ENCODE peak calls at places on chromosomes 6 and 20, in eight cellular contexts. One of them, this sample, is unnamed. For H3K4me1, the result is how much of the 10 kb centered on the place peaks cover.

GRCh38 chr20:62201173-62202082 is 18.6 kb downstream of the MTG2 start:
- DNase-seq in IMR-90: no peak
- DNase-seq in transverse colon: no peak
- DNase-seq in adrenal gland: no peak
- DNase-seq in spleen: peak
- DNase-seq in ovary: no peak
- DNase-seq in body of pancreas: no peak
- DNase-seq in GM12878: peak
- DNase-seq in this sample: no peak

GRCh38 chr6:12957321-12958051 is 240.9 kb downstream of the PHACTR1 start:
- DNase-seq in IMR-90: peak
- DNase-seq in transverse colon: peak
- DNase-seq in adrenal gland: peak
- DNase-seq in spleen: peak
- DNase-seq in ovary: peak
- DNase-seq in body of pancreas: peak
- DNase-seq in GM12878: no peak
- DNase-seq in this sample: peak

GRCh38 chr20:10576411-10576810 is 97.4 kb downstream of the JAG1 start:
- DNase-seq in IMR-90: no peak
- DNase-seq in transverse colon: no peak
- DNase-seq in adrenal gland: no peak
- DNase-seq in spleen: no peak
- DNase-seq in ovary: no peak
- DNase-seq in body of pancreas: no peak
- DNase-seq in GM12878: no peak
- DNase-seq in this sample: no peak

GRCh38 chr6:13760307-13760706 is 48.7 kb upstream of the RANBP9 start:
- DNase-seq in IMR-90: no peak
- DNase-seq in transverse colon: no peak
- DNase-seq in adrenal gland: no peak
- DNase-seq in spleen: no peak
- DNase-seq in ovary: no peak
- DNase-seq in body of pancreas: no peak
- DNase-seq in GM12878: no peak
- DNase-seq in this sample: no peak

GRCh38 chr6:128725271-128726233 is 157.4 kb upstream of the LAMA2 start:
- DNase-seq in IMR-90: peak
- DNase-seq in transverse colon: peak
- DNase-seq in adrenal gland: no peak
- DNase-seq in spleen: no peak
- DNase-seq in ovary: no peak
- DNase-seq in body of pancreas: peak
- DNase-seq in GM12878: no peak
- DNase-seq in this sample: no peak

GRCh38 chr6:19180348-19181073 is 656.7 kb upstream of the ID4 start:
- DNase-seq in IMR-90: no peak
- DNase-seq in transverse colon: peak
- DNase-seq in adrenal gland: peak
- DNase-seq in spleen: no peak
- DNase-seq in ovary: peak
- DNase-seq in body of pancreas: peak
- DNase-seq in GM12878: no peak
- DNase-seq in this sample: peak

GRCh38 chr6:143579703-143580102 is 68.2 kb upstream of the FUCA2 start:
- DNase-seq in IMR-90: peak
- DNase-seq in transverse colon: no peak
- DNase-seq in adrenal gland: peak
- DNase-seq in spleen: no peak
- DNase-seq in ovary: no peak
- DNase-seq in body of pancreas: no peak
- DNase-seq in GM12878: no peak
- DNase-seq in this sample: peak

GRCh38 chr6:2659882-2660281 is 90.8 kb downstream of the MYLK4 start:
- DNase-seq in IMR-90: peak
- DNase-seq in transverse colon: no peak
- DNase-seq in adrenal gland: no peak
- DNase-seq in spleen: no peak
- DNase-seq in ovary: no peak
- DNase-seq in body of pancreas: no peak
- DNase-seq in GM12878: no peak
- DNase-seq in this sample: no peak

GRCh38 chr6:129542705-129543104 is 167.3 kb downstream of the ARHGAP18 start:
- DNase-seq in IMR-90: no peak
- DNase-seq in transverse colon: no peak
- DNase-seq in adrenal gland: no peak
- DNase-seq in spleen: no peak
- DNase-seq in ovary: no peak
- DNase-seq in body of pancreas: no peak
- DNase-seq in GM12878: no peak
- DNase-seq in this sample: no peak

GRCh38 chr20:51966296-51966971 is 164.1 kb upstream of the SALL4 start:
- DNase-seq in IMR-90: peak
- DNase-seq in transverse colon: peak
- DNase-seq in adrenal gland: peak
- DNase-seq in spleen: no peak
- DNase-seq in ovary: no peak
- DNase-seq in body of pancreas: peak
- DNase-seq in GM12878: no peak
- DNase-seq in this sample: no peak

GRCh38 chr6:160055378-160055777 is 66.2 kb upstream of the SLC22A1 start:
- DNase-seq in IMR-90: no peak
- DNase-seq in transverse colon: no peak
- DNase-seq in adrenal gland: no peak
- DNase-seq in spleen: no peak
- DNase-seq in ovary: no peak
- DNase-seq in body of pancreas: no peak
- DNase-seq in GM12878: no peak
- DNase-seq in this sample: no peak

GRCh38 chr6:22145823-22146379 is 150.9 kb downstream of the PRL start:
- DNase-seq in IMR-90: peak
- DNase-seq in transverse colon: no peak
- DNase-seq in adrenal gland: no peak
- DNase-seq in spleen: no peak
- DNase-seq in ovary: no peak
- DNase-seq in body of pancreas: no peak
- DNase-seq in GM12878: no peak
- DNase-seq in this sample: peak

GRCh38 chr6:83767033-83767432 is 58.1 kb upstream of the SNAP91 start:
- DNase-seq in IMR-90: no peak
- DNase-seq in transverse colon: no peak
- DNase-seq in adrenal gland: no peak
- DNase-seq in spleen: no peak
- DNase-seq in ovary: no peak
- DNase-seq in body of pancreas: no peak
- DNase-seq in GM12878: no peak
- DNase-seq in this sample: no peak

GRCh38 chr6:139407718-139408222 is 33.3 kb upstream of the CITED2 start:
- DNase-seq in IMR-90: peak
- DNase-seq in transverse colon: no peak
- DNase-seq in adrenal gland: no peak
- DNase-seq in spleen: no peak
- DNase-seq in ovary: no peak
- DNase-seq in body of pancreas: no peak
- DNase-seq in GM12878: no peak
- DNase-seq in this sample: no peak

GRCh38 chr20:11076434-11076833 is 402.6 kb upstream of the JAG1 start:
- DNase-seq in IMR-90: no peak
- DNase-seq in transverse colon: no peak
- DNase-seq in adrenal gland: no peak
- DNase-seq in spleen: no peak
- DNase-seq in ovary: no peak
- DNase-seq in body of pancreas: no peak
- DNase-seq in GM12878: no peak
- DNase-seq in this sample: no peak

GRCh38 chr6:3442444-3443220 is 14.2 kb downstream of the SLC22A23 start:
- DNase-seq in IMR-90: peak
- DNase-seq in transverse colon: no peak
- DNase-seq in adrenal gland: no peak
- DNase-seq in spleen: no peak
- DNase-seq in ovary: no peak
- DNase-seq in body of pancreas: no peak
- DNase-seq in GM12878: no peak
- DNase-seq in this sample: no peak

GRCh38 chr6:110731196-110731595 is 84.1 kb downstream of the CDK19 start:
- DNase-seq in IMR-90: no peak
- DNase-seq in transverse colon: no peak
- DNase-seq in adrenal gland: no peak
- DNase-seq in spleen: no peak
- DNase-seq in ovary: no peak
- DNase-seq in body of pancreas: no peak
- DNase-seq in GM12878: no peak
- DNase-seq in this sample: no peak

GRCh38 chr20:22905667-22906066 is 129.4 kb upstream of the SSTR4 start:
- DNase-seq in IMR-90: no peak
- DNase-seq in transverse colon: no peak
- DNase-seq in adrenal gland: no peak
- DNase-seq in spleen: no peak
- DNase-seq in ovary: peak
- DNase-seq in body of pancreas: peak
- DNase-seq in GM12878: no peak
- DNase-seq in this sample: peak

GRCh38 chr20:12394786-12395185 is 477.1 kb downstream of the BTBD3 start:
- DNase-seq in IMR-90: no peak
- DNase-seq in transverse colon: no peak
- DNase-seq in adrenal gland: no peak
- DNase-seq in spleen: no peak
- DNase-seq in ovary: no peak
- DNase-seq in body of pancreas: peak
- DNase-seq in GM12878: no peak
- DNase-seq in this sample: no peak

DNA sequence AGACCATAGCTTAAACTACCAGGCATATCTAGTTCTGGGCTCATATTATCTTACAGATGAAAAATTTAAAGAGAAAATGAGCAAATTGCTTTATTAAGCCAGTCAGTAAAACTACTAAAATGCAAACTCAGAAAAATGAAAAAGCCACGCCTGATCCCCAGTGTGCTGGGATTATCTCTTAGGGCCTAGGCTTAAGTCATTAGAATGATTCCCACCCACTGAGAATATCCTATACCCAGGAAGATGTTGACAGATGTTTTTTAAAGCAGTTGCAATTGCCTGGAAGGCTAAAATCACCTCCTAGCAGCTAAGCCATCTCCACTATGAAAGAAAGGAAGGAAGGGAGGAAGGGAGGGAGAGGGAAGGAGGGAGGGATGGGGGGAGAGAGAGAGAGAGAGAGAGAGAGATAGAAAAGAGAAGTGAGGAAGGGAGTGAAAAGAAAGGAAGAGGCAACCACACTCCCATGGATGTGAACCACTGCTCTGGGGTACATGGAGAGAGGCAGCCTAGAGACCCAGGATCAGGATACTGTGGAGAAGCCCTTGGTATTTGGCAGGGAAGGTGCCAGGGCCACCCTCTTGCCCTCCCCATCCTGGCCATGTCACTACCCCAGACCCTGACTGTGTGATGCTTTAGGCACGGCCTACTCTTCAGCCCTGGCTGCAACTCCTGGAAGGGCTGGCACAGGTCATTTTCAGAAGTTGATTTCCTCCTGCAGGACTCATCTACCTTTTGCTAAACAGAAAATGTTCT is 21.9 kb downstream of the NEDD9 start:
- DNase-seq in IMR-90: no peak
- DNase-seq in transverse colon: no peak
- DNase-seq in adrenal gland: no peak
- DNase-seq in spleen: no peak
- DNase-seq in ovary: no peak
- DNase-seq in body of pancreas: no peak
- DNase-seq in GM12878: no peak
- DNase-seq in this sample: no peak
- H3K4me1 ChIP-seq in IMR-90: under half
- H3K4me1 ChIP-seq in transverse colon: half or more
- H3K4me1 ChIP-seq in adrenal gland: under half
- H3K4me1 ChIP-seq in spleen: under half
- H3K4me1 ChIP-seq in ovary: under half
- H3K4me1 ChIP-seq in body of pancreas: half or more
- H3K4me1 ChIP-seq in GM12878: under half
- H3K4me1 ChIP-seq in this sample: under half

GRCh38 chr20:33653900-33654596 is 8.1 kb upstream of the C20orf144 start:
- DNase-seq in IMR-90: no peak
- DNase-seq in transverse colon: peak
- DNase-seq in adrenal gland: peak
- DNase-seq in spleen: peak
- DNase-seq in ovary: peak
- DNase-seq in body of pancreas: peak
- DNase-seq in GM12878: no peak
- DNase-seq in this sample: peak
- TF ChIP-seq POLR2A in IMR-90: no peak
- TF ChIP-seq POLR2A in transverse colon: no peak
- TF ChIP-seq POLR2A in adrenal gland: no peak
- TF ChIP-seq POLR2A in spleen: no peak
- TF ChIP-seq POLR2A in ovary: no peak
- TF ChIP-seq POLR2A in body of pancreas: peak
- TF ChIP-seq POLR2A in GM12878: no peak
- TF ChIP-seq POLR2A in this sample: no peak

GRCh38 chr6:20589266-20589665 is 55.0 kb downstream of the CDKAL1 start:
- DNase-seq in IMR-90: no peak
- DNase-seq in transverse colon: no peak
- DNase-seq in adrenal gland: no peak
- DNase-seq in spleen: no peak
- DNase-seq in ovary: no peak
- DNase-seq in body of pancreas: peak
- DNase-seq in GM12878: no peak
- DNase-seq in this sample: no peak

GRCh38 chr6:20581070-20581469 is 46.8 kb downstream of the CDKAL1 start:
- DNase-seq in IMR-90: no peak
- DNase-seq in transverse colon: no peak
- DNase-seq in adrenal gland: no peak
- DNase-seq in spleen: no peak
- DNase-seq in ovary: no peak
- DNase-seq in body of pancreas: no peak
- DNase-seq in GM12878: no peak
- DNase-seq in this sample: no peak

GRCh38 chr6:20583447-20583806 is 49.2 kb downstream of the CDKAL1 start:
- DNase-seq in IMR-90: no peak
- DNase-seq in transverse colon: no peak
- DNase-seq in adrenal gland: no peak
- DNase-seq in spleen: no peak
- DNase-seq in ovary: no peak
- DNase-seq in body of pancreas: no peak
- DNase-seq in GM12878: no peak
- DNase-seq in this sample: no peak

GRCh38 chr6:20582586-20583446 is 48.6 kb downstream of the CDKAL1 start:
- DNase-seq in IMR-90: no peak
- DNase-seq in transverse colon: no peak
- DNase-seq in adrenal gland: no peak
- DNase-seq in spleen: no peak
- DNase-seq in ovary: no peak
- DNase-seq in body of pancreas: no peak
- DNase-seq in GM12878: no peak
- DNase-seq in this sample: no peak

GRCh38 chr6:20584100-20584731 is 50.0 kb downstream of the CDKAL1 start:
- DNase-seq in IMR-90: no peak
- DNase-seq in transverse colon: no peak
- DNase-seq in adrenal gland: no peak
- DNase-seq in spleen: no peak
- DNase-seq in ovary: no peak
- DNase-seq in body of pancreas: no peak
- DNase-seq in GM12878: no peak
- DNase-seq in this sample: no peak
- H3K4me1 ChIP-seq in IMR-90: under half
- H3K4me1 ChIP-seq in transverse colon: under half
- H3K4me1 ChIP-seq in adrenal gland: under half
- H3K4me1 ChIP-seq in spleen: under half
- H3K4me1 ChIP-seq in ovary: under half
- H3K4me1 ChIP-seq in body of pancreas: under half
- H3K4me1 ChIP-seq in GM12878: under half
- H3K4me1 ChIP-seq in this sample: under half

GRCh38 chr6:28124350-28124970 is at the start of gene ZSCAN16:
- DNase-seq in IMR-90: peak
- DNase-seq in transverse colon: peak
- DNase-seq in adrenal gland: peak
- DNase-seq in spleen: peak
- DNase-seq in ovary: peak
- DNase-seq in body of pancreas: peak
- DNase-seq in GM12878: no peak
- DNase-seq in this sample: peak
- TF ChIP-seq POLR2A in IMR-90: no peak
- TF ChIP-seq POLR2A in transverse colon: peak
- TF ChIP-seq POLR2A in adrenal gland: no peak
- TF ChIP-seq POLR2A in spleen: no peak
- TF ChIP-seq POLR2A in ovary: no peak
- TF ChIP-seq POLR2A in body of pancreas: peak
- TF ChIP-seq POLR2A in GM12878: peak
- TF ChIP-seq POLR2A in this sample: no peak

This sample was measured in uterus.